ENCODE peak calls at places on chromosomes 6 and 20, in four cellular contexts. J is stimulated activated naive CD8-positive, alpha-beta T cell treated with anti-CD3 and anti-CD28 coated beads, Interleukin-15, Interleukin-2, amounts not matched to agents 100 U/mL and 50 U/mL, for 24 hours; Y is left lung; K is upper lobe of right lung. S is an unnamed sample.
A peak's percentile ranks its signal among the peaks of the same experiment; 100 is the strongest.

GRCh38 chr20:62311150-62311549 is 8.4 kb downstream of the ADRM1 start:
- ATAC-seq in J (no peak), Y (no peak), K (no peak), S (no peak)

GRCh38 chr20:32237419-32237818 is 29.7 kb downstream of the POFUT1 start:
- ATAC-seq in J (no peak), Y (no peak), K (no peak), S (no peak)

GRCh38 chr6:91476000-91476399 is 889.1 kb upstream of the MAP3K7 start:
- ATAC-seq in J (no peak), Y (peak; percentile 95), K (peak; percentile 88), S (no peak)

GRCh38 chr6:116405147-116405546 is 34.4 kb downstream of the DSE start:
- ATAC-seq in J (no peak), Y (peak; percentile 45), K (no peak), S (no peak)

GRCh38 chr20:49501917-49502316 is 19.4 kb upstream of the KCNB1 start:
- ATAC-seq in J (no peak), Y (no peak), K (no peak), S (no peak)

GRCh38 chr6:79676785-79677736 is 45.9 kb downstream of the SH3BGRL2 start:
- ATAC-seq in J (no peak), Y (no peak), K (no peak), S (no peak)

GRCh38 chr6:1796706-1797529 is 187.2 kb downstream of the FOXC1 start:
- ATAC-seq in J (no peak), Y (no peak), K (no peak), S (no peak)

GRCh38 chr6:16625319-16626240 is 135.7 kb downstream of the ATXN1 start:
- ATAC-seq in J (no peak), Y (no peak), K (no peak), S (no peak)

GRCh38 chr6:158567871-158568401 is 8.0 kb downstream of the TMEM181 start:
- ATAC-seq in J (peak; percentile 19), Y (no peak), K (no peak), S (peak; percentile 71)

GRCh38 chr20:2658414-2659354 is 5.3 kb downstream of the IDH3B start:
- ATAC-seq in J (peak; percentile 48), Y (no peak), K (no peak), S (no peak)

GRCh38 chr20:12927489-12927888 is 81.3 kb upstream of the SPTLC3 start:
- ATAC-seq in J (no peak), Y (no peak), K (no peak), S (no peak)

GRCh38 chr20:42963796-42964195 is 225.9 kb downstream of the PTPRT start:
- ATAC-seq in J (no peak), Y (no peak), K (no peak), S (no peak)

GRCh38 chr6:37481793-37482192 is 17.9 kb downstream of the CCDC167 start:
- ATAC-seq in J (no peak), Y (no peak), K (no peak), S (no peak)

GRCh38 chr20:53621482-53622246 is 28.0 kb upstream of the ZNF217 start:
- ATAC-seq in J (no peak), Y (peak; percentile 52), K (peak; percentile 48), S (peak; percentile 80)

GRCh38 chr6:15417811-15418210 is 171.9 kb downstream of the JARID2 start:
- ATAC-seq in J (peak; percentile 89), Y (no peak), K (no peak), S (peak; percentile 72)

GRCh38 chr6:40369028-40369427 is 218.1 kb downstream of the LRFN2 start:
- ATAC-seq in J (no peak), Y (no peak), K (no peak), S (peak; percentile 57)

GRCh38 chr6:116352515-116353471 is 18.0 kb upstream of the DSE start:
- ATAC-seq in J (no peak), Y (peak; percentile 68), K (peak; percentile 59), S (no peak)

GRCh38 chr6:8905647-8906231 is 470.4 kb upstream of the SLC35B3 start:
- ATAC-seq in J (no peak), Y (peak; percentile 95), K (peak; percentile 85), S (peak; percentile 36)

GRCh38 chr6:121794630-121795029 is 359.2 kb downstream of the GJA1 start:
- ATAC-seq in J (peak; percentile 72), Y (peak; percentile 72), K (no peak), S (peak; percentile 62)

GRCh38 chr6:157024745-157025144 is 247.6 kb downstream of the ARID1B start:
- ATAC-seq in J (no peak), Y (no peak), K (no peak), S (no peak)

GRCh38 chr6:112877134-112878100 is 530.3 kb downstream of the RFPL4B start:
- ATAC-seq in J (no peak), Y (peak; percentile 40), K (peak; percentile 57), S (no peak)

GRCh38 chr6:147297663-147298313 is 93.6 kb downstream of the STXBP5 start:
- ATAC-seq in J (no peak), Y (no peak), K (no peak), S (no peak)

GRCh38 chr20:52493177-52493711 is 301.7 kb upstream of the ZFP64 start:
- ATAC-seq in J (peak; percentile 44), Y (no peak), K (peak; percentile 14), S (peak; percentile 90)

GRCh38 chr6:36120979-36121706 is 9.2 kb upstream of the MAPK13 start:
- ATAC-seq in J (peak; percentile 34), Y (peak; percentile 64), K (peak; percentile 61), S (peak; percentile 53)

S was measured in esophagus mucosa.